ENCODE peak calls at places on chromosomes 4 and X, in ten cellular contexts. W is CD8-positive, alpha-beta T cell; R is pancreas; B is heart left ventricle; D is MM.1S; C is heart right ventricle; J is H1; T is mucosa of descending colon; E is tibial artery; V is fibroblast of lung. Z is an unnamed sample.

GRCh38 chr4:67674098-67674497 is 26.9 kb downstream of the UBA6 start:
- DNase-seq in W (no peak), T (no peak), R (no peak), C (no peak), V (no peak), D (no peak), E (no peak), J (no peak), B (no peak), Z (no peak)

GRCh38 chr4:4874254-4874653 is 14.8 kb downstream of the MSX1 start:
- DNase-seq in T (no peak), B (no peak), D (no peak), V (no peak), E (no peak), W (no peak), C (no peak), R (no peak), J (no peak), Z (no peak)

GRCh38 chr4:30094866-30095265 is 625.3 kb upstream of the PCDH7 start:
- DNase-seq in V (peak; percentile 15), E (no peak), D (no peak), T (no peak), R (no peak), W (no peak), C (no peak), B (no peak), J (no peak), Z (no peak)

GRCh38 chrX:2577844-2578444 is 77.2 kb upstream of the DHRSX start:
- DNase-seq in B (no peak), C (no peak), V (no peak), J (no peak), R (no peak), T (no peak), W (no peak), D (peak; percentile 26), E (no peak), Z (no peak)

GRCh38 chrX:24513416-24513815 is 48.3 kb downstream of the PDK3 start:
- DNase-seq in W (no peak), E (no peak), J (no peak), R (no peak), B (no peak), V (no peak), D (no peak), T (no peak), C (no peak), Z (no peak)

GRCh38 chr4:67393699-67394281 is 151.5 kb downstream of the CENPC start:
- DNase-seq in D (peak; percentile 35), J (no peak), E (no peak), R (no peak), B (no peak), C (no peak), W (no peak), T (no peak), V (peak; percentile 33), Z (no peak)

GRCh38 chrX:96889726-96890125 is 6.0 kb downstream of the RPA4 start:
- DNase-seq in B (no peak), T (no peak), W (no peak), C (no peak), J (no peak), E (no peak), R (no peak), V (no peak), D (no peak), Z (no peak)

GRCh38 chr4:57043304-57044251 is 64.9 kb downstream of the POLR2B start:
- DNase-seq in C (no peak), T (no peak), R (peak; percentile 23), J (no peak), W (no peak), V (peak; percentile 90), D (no peak), E (no peak), B (peak; percentile 70), Z (no peak)

GRCh38 chrX:46260502-46260901 is 284.7 kb downstream of the ZNF674 start:
- DNase-seq in R (no peak), T (no peak), W (no peak), V (peak; percentile 57), D (no peak), J (no peak), E (no peak), B (no peak), C (no peak), Z (no peak)

GRCh38 chr4:74391890-74392478 is 27.0 kb downstream of the EREG start:
- DNase-seq in T (no peak), J (no peak), B (no peak), E (no peak), R (no peak), C (no peak), W (no peak), D (no peak), V (peak; percentile 30), Z (no peak)

GRCh38 chr4:169397762-169398161 is 127.0 kb upstream of the SH3RF1 start:
- DNase-seq in B (no peak), V (peak; percentile 64), J (no peak), T (no peak), D (no peak), C (no peak), R (no peak), E (no peak), W (no peak), Z (no peak)

GRCh38 chr4:33429971-33430370 is 2709.8 kb downstream of the PCDH7 start:
- DNase-seq in E (no peak), C (no peak), R (no peak), T (no peak), W (no peak), B (no peak), D (peak; percentile 51), V (no peak), J (no peak), Z (no peak)

GRCh38 chrX:82589410-82589809 is 918.7 kb upstream of the POU3F4 start:
- DNase-seq in C (no peak), B (no peak), J (no peak), D (no peak), V (peak; percentile 51), W (no peak), R (no peak), E (no peak), T (no peak), Z (no peak)

GRCh38 chr4:11700751-11701226 is 272.1 kb upstream of the HS3ST1 start:
- DNase-seq in B (no peak), C (no peak), W (no peak), R (no peak), J (no peak), T (no peak), V (peak; percentile 75), D (no peak), E (no peak), Z (no peak)
- H3K4me1 ChIP-seq in B (peaks cover 24% of the 10 kb centered on the region), C (peaks cover 16% of the 10 kb centered on the region), W (no peaks in the 10 kb centered on the region), R (no peaks in the 10 kb centered on the region), J (no peaks in the 10 kb centered on the region), T (no peaks in the 10 kb centered on the region), V (no peaks in the 10 kb centered on the region), D (no peaks in the 10 kb centered on the region), E (no peaks in the 10 kb centered on the region), Z (no peaks in the 10 kb centered on the region)

GRCh38 chr4:1735215-1735614 is 13.9 kb downstream of the TACC3 start:
- DNase-seq in W (no peak), B (no peak), J (no peak), D (no peak), T (no peak), V (no peak), E (no peak), C (no peak), R (no peak), Z (no peak)

GRCh38 chr4:1739358-1739757 is 18.0 kb downstream of the TACC3 start:
- DNase-seq in C (no peak), R (no peak), V (no peak), D (no peak), W (no peak), T (no peak), B (no peak), E (no peak), J (no peak), Z (no peak)

GRCh38 chr4:1737666-1738065 is 16.3 kb downstream of the TACC3 start:
- DNase-seq in B (no peak), D (no peak), J (no peak), W (no peak), E (no peak), C (no peak), V (no peak), T (no peak), R (no peak), Z (no peak)

GRCh38 chr4:1738410-1738809 is 17.1 kb downstream of the TACC3 start:
- DNase-seq in W (no peak), D (no peak), C (no peak), R (no peak), B (no peak), T (no peak), E (no peak), J (no peak), V (no peak), Z (no peak)

GRCh38 chr4:1736820-1737219 is 15.5 kb downstream of the TACC3 start:
- DNase-seq in E (no peak), W (no peak), V (no peak), C (no peak), R (no peak), D (no peak), T (no peak), B (no peak), J (no peak), Z (no peak)
- H3K36me3 ChIP-seq in E (peaks cover 36% of the 10 kb centered on the region), W (peaks cover 79% of the 10 kb centered on the region), V (peaks cover 45% of the 10 kb centered on the region), C (peaks cover 90% of the 10 kb centered on the region), R (no peaks in the 10 kb centered on the region), D (peaks cover 3% of the 10 kb centered on the region), T (no peaks in the 10 kb centered on the region), B (peaks cover 4% of the 10 kb centered on the region), J (peaks cover 76% of the 10 kb centered on the region), Z (no peaks in the 10 kb centered on the region)

DNA sequence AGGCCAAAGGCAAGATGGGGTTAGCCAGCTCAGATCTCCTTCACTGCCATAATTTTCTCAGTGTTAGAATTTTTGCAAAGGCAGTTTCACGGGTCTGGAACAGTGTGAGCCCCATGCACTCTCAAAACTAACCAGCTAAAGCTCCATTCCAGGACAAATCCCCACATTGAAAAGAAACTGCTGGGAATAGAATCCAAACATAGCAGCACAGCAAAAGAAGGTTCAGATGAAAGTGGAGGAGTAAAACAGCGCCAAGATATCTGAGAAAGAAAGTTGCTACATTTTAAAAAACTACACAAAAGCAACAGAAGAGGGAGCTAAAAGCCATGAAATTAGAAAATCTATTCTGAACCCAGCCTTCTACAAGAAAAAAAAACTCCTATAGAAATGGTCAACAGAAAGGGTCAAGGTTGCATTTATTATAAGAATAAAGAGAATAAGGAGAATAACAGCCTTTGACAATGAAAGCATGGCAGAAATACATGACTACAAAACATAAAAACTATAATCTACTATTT is 39.6 kb upstream of the SLC7A3 start:
- DNase-seq in C (no peak), R (no peak), W (no peak), B (no peak), E (no peak), V (peak; percentile 4), T (no peak), J (no peak), D (peak; percentile 34), Z (no peak)
- TF ChIP-seq CTCF in C (peak; percentile 32), R (no peak), W (peak; percentile 33), B (peak; percentile 47), E (peak; percentile 23), V (peak; percentile 32), T (no peak), J (no peak), D (peak; percentile 29), Z (no peak)

DNA sequence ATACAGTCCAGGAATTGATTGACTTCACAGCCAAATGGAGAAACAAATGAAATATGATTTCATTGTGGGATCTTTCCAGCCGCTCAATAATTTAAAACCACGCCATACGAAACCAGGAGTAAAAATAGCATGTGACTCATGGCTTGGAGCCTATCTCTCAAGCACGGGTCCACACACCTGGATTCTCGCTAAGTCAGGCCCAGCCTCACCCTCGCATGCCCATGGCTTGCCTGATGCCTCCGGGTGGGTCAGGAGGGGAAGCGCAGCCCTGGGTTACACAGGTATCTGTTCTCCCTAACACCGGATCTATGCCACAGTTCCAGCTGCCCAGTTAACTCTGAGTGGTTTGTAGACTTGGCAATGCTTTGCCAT is 5.6 kb upstream of the ABLIM2 start:
- DNase-seq in T (no peak), C (peak; percentile 4), J (no peak), W (no peak), V (no peak), E (no peak), R (peak; percentile 53), B (no peak), D (peak; percentile 58), Z (no peak)
- H3K4me1 ChIP-seq in T (peaks cover 3% of the 10 kb centered on the region), C (peaks cover 11% of the 10 kb centered on the region), J (no peaks in the 10 kb centered on the region), W (peaks cover 11% of the 10 kb centered on the region), V (no peaks in the 10 kb centered on the region), E (peaks cover 13% of the 10 kb centered on the region), R (no peaks in the 10 kb centered on the region), B (peaks cover 20% of the 10 kb centered on the region), D (peaks cover 24% of the 10 kb centered on the region), Z (peaks cover 3% of the 10 kb centered on the region)